ENCODE peak calls at places on chromosome 5, in nine cellular contexts. One of them, this sample, is unnamed.
A peak's percentile ranks its signal among the peaks of the same experiment; 100 is the strongest.

GRCh38 chr5:91224459-91224858 is 158.7 kb downstream of the ARRDC3 start:
- DNase-seq in DMS79 treated with DMSO at 0.1 percent for 48 hours: no peak
- DNase-seq in erythroblast: no peak
- DNase-seq in ovary: no peak
- DNase-seq in stimulated activated naive CD8-positive, alpha-beta T cell treated with anti-CD3 and anti-CD28 coated beads, Interleukin-15, amount 100 ng/mL, for 72 hours: no peak
- DNase-seq in B cell: no peak
- DNase-seq in activated T-cell treated with anti-CD3 and anti-CD28 coated beads, Interleukin-2, amount 50 U/mL, for 72 hours: no peak
- DNase-seq in NCI-H1694: no peak
- DNase-seq in ureter: no peak
- DNase-seq in this sample: no peak

GRCh38 chr5:56329652-56330051 is 96.5 kb upstream of the ANKRD55 start:
- DNase-seq in DMS79 treated with DMSO at 0.1 percent for 48 hours: no peak
- DNase-seq in erythroblast: no peak
- DNase-seq in ovary: no peak
- DNase-seq in stimulated activated naive CD8-positive, alpha-beta T cell treated with anti-CD3 and anti-CD28 coated beads, Interleukin-15, amount 100 ng/mL, for 72 hours: no peak
- DNase-seq in B cell: no peak
- DNase-seq in activated T-cell treated with anti-CD3 and anti-CD28 coated beads, Interleukin-2, amount 50 U/mL, for 72 hours: no peak
- DNase-seq in NCI-H1694: no peak
- DNase-seq in ureter: no peak
- DNase-seq in this sample: no peak

GRCh38 chr5:37214550-37214949 is 34.6 kb downstream of the CPLANE1 start:
- DNase-seq in DMS79 treated with DMSO at 0.1 percent for 48 hours: no peak
- DNase-seq in erythroblast: no peak
- DNase-seq in ovary: no peak
- DNase-seq in stimulated activated naive CD8-positive, alpha-beta T cell treated with anti-CD3 and anti-CD28 coated beads, Interleukin-15, amount 100 ng/mL, for 72 hours: no peak
- DNase-seq in B cell: no peak
- DNase-seq in activated T-cell treated with anti-CD3 and anti-CD28 coated beads, Interleukin-2, amount 50 U/mL, for 72 hours: no peak
- DNase-seq in NCI-H1694: no peak
- DNase-seq in ureter: no peak
- DNase-seq in this sample: no peak

GRCh38 chr5:146340260-146341081 is 1.8 kb downstream of the POU4F3 start:
- DNase-seq in DMS79 treated with DMSO at 0.1 percent for 48 hours: no peak
- DNase-seq in erythroblast: peak; percentile 66
- DNase-seq in ovary: peak; percentile 12
- DNase-seq in stimulated activated naive CD8-positive, alpha-beta T cell treated with anti-CD3 and anti-CD28 coated beads, Interleukin-15, amount 100 ng/mL, for 72 hours: peak; percentile 26
- DNase-seq in B cell: no peak
- DNase-seq in activated T-cell treated with anti-CD3 and anti-CD28 coated beads, Interleukin-2, amount 50 U/mL, for 72 hours: peak; percentile 47
- DNase-seq in NCI-H1694: no peak
- DNase-seq in ureter: no peak
- DNase-seq in this sample: peak; percentile 48

GRCh38 chr5:74056789-74057164 is 430.8 kb downstream of the ARHGEF28 start:
- DNase-seq in DMS79 treated with DMSO at 0.1 percent for 48 hours: no peak
- DNase-seq in erythroblast: no peak
- DNase-seq in ovary: no peak
- DNase-seq in stimulated activated naive CD8-positive, alpha-beta T cell treated with anti-CD3 and anti-CD28 coated beads, Interleukin-15, amount 100 ng/mL, for 72 hours: no peak
- DNase-seq in B cell: no peak
- DNase-seq in activated T-cell treated with anti-CD3 and anti-CD28 coated beads, Interleukin-2, amount 50 U/mL, for 72 hours: no peak
- DNase-seq in NCI-H1694: no peak
- DNase-seq in ureter: no peak
- DNase-seq in this sample: no peak

GRCh38 chr5:59769041-59769360 is 124.5 kb downstream of the PDE4D start:
- DNase-seq in DMS79 treated with DMSO at 0.1 percent for 48 hours: no peak
- DNase-seq in erythroblast: no peak
- DNase-seq in ovary: no peak
- DNase-seq in stimulated activated naive CD8-positive, alpha-beta T cell treated with anti-CD3 and anti-CD28 coated beads, Interleukin-15, amount 100 ng/mL, for 72 hours: no peak
- DNase-seq in B cell: no peak
- DNase-seq in activated T-cell treated with anti-CD3 and anti-CD28 coated beads, Interleukin-2, amount 50 U/mL, for 72 hours: no peak
- DNase-seq in NCI-H1694: no peak
- DNase-seq in ureter: no peak
- DNase-seq in this sample: no peak

GRCh38 chr5:180436936-180437335 is 57.2 kb upstream of the CNOT6 start:
- DNase-seq in DMS79 treated with DMSO at 0.1 percent for 48 hours: no peak
- DNase-seq in erythroblast: no peak
- DNase-seq in ovary: no peak
- DNase-seq in stimulated activated naive CD8-positive, alpha-beta T cell treated with anti-CD3 and anti-CD28 coated beads, Interleukin-15, amount 100 ng/mL, for 72 hours: no peak
- DNase-seq in B cell: no peak
- DNase-seq in activated T-cell treated with anti-CD3 and anti-CD28 coated beads, Interleukin-2, amount 50 U/mL, for 72 hours: no peak
- DNase-seq in NCI-H1694: no peak
- DNase-seq in ureter: no peak
- DNase-seq in this sample: no peak

GRCh38 chr5:54415896-54416640 is 39.4 kb upstream of the HSPB3 start:
- DNase-seq in DMS79 treated with DMSO at 0.1 percent for 48 hours: no peak
- DNase-seq in erythroblast: no peak
- DNase-seq in ovary: no peak
- DNase-seq in stimulated activated naive CD8-positive, alpha-beta T cell treated with anti-CD3 and anti-CD28 coated beads, Interleukin-15, amount 100 ng/mL, for 72 hours: no peak
- DNase-seq in B cell: no peak
- DNase-seq in activated T-cell treated with anti-CD3 and anti-CD28 coated beads, Interleukin-2, amount 50 U/mL, for 72 hours: no peak
- DNase-seq in NCI-H1694: no peak
- DNase-seq in ureter: no peak
- DNase-seq in this sample: no peak

GRCh38 chr5:37751227-37751626 is 88.6 kb downstream of the GDNF start:
- DNase-seq in DMS79 treated with DMSO at 0.1 percent for 48 hours: no peak
- DNase-seq in erythroblast: no peak
- DNase-seq in ovary: no peak
- DNase-seq in stimulated activated naive CD8-positive, alpha-beta T cell treated with anti-CD3 and anti-CD28 coated beads, Interleukin-15, amount 100 ng/mL, for 72 hours: no peak
- DNase-seq in B cell: no peak
- DNase-seq in activated T-cell treated with anti-CD3 and anti-CD28 coated beads, Interleukin-2, amount 50 U/mL, for 72 hours: no peak
- DNase-seq in NCI-H1694: no peak
- DNase-seq in ureter: no peak
- DNase-seq in this sample: no peak

GRCh38 chr5:133421394-133421793 is 190.9 kb downstream of the FSTL4 start:
- DNase-seq in DMS79 treated with DMSO at 0.1 percent for 48 hours: no peak
- DNase-seq in erythroblast: peak; percentile 11
- DNase-seq in ovary: no peak
- DNase-seq in stimulated activated naive CD8-positive, alpha-beta T cell treated with anti-CD3 and anti-CD28 coated beads, Interleukin-15, amount 100 ng/mL, for 72 hours: no peak
- DNase-seq in B cell: no peak
- DNase-seq in activated T-cell treated with anti-CD3 and anti-CD28 coated beads, Interleukin-2, amount 50 U/mL, for 72 hours: peak; percentile 40
- DNase-seq in NCI-H1694: no peak
- DNase-seq in ureter: no peak
- DNase-seq in this sample: no peak

GRCh38 chr5:171427318-171428167 is 8.1 kb downstream of the FGF18 start:
- DNase-seq in DMS79 treated with DMSO at 0.1 percent for 48 hours: no peak
- DNase-seq in erythroblast: no peak
- DNase-seq in ovary: no peak
- DNase-seq in stimulated activated naive CD8-positive, alpha-beta T cell treated with anti-CD3 and anti-CD28 coated beads, Interleukin-15, amount 100 ng/mL, for 72 hours: no peak
- DNase-seq in B cell: no peak
- DNase-seq in activated T-cell treated with anti-CD3 and anti-CD28 coated beads, Interleukin-2, amount 50 U/mL, for 72 hours: no peak
- DNase-seq in NCI-H1694: no peak
- DNase-seq in ureter: peak; percentile 27
- DNase-seq in this sample: no peak

GRCh38 chr5:79025054-79025465 is 40.0 kb upstream of the ARSB start:
- DNase-seq in DMS79 treated with DMSO at 0.1 percent for 48 hours: peak; percentile 55
- DNase-seq in erythroblast: peak; percentile 81
- DNase-seq in ovary: peak; percentile 52
- DNase-seq in stimulated activated naive CD8-positive, alpha-beta T cell treated with anti-CD3 and anti-CD28 coated beads, Interleukin-15, amount 100 ng/mL, for 72 hours: peak; percentile 49
- DNase-seq in B cell: peak; percentile 11
- DNase-seq in activated T-cell treated with anti-CD3 and anti-CD28 coated beads, Interleukin-2, amount 50 U/mL, for 72 hours: peak; percentile 55
- DNase-seq in NCI-H1694: peak; percentile 39
- DNase-seq in ureter: peak; percentile 66
- DNase-seq in this sample: peak; percentile 9

GRCh38 chr5:129379406-129379805 is 80.7 kb upstream of the ADAMTS19 start:
- DNase-seq in DMS79 treated with DMSO at 0.1 percent for 48 hours: no peak
- DNase-seq in erythroblast: no peak
- DNase-seq in ovary: no peak
- DNase-seq in stimulated activated naive CD8-positive, alpha-beta T cell treated with anti-CD3 and anti-CD28 coated beads, Interleukin-15, amount 100 ng/mL, for 72 hours: no peak
- DNase-seq in B cell: no peak
- DNase-seq in activated T-cell treated with anti-CD3 and anti-CD28 coated beads, Interleukin-2, amount 50 U/mL, for 72 hours: no peak
- DNase-seq in NCI-H1694: no peak
- DNase-seq in ureter: no peak
- DNase-seq in this sample: no peak

GRCh38 chr5:180155331-180155881 is 53.6 kb downstream of the RASGEF1C start:
- DNase-seq in DMS79 treated with DMSO at 0.1 percent for 48 hours: no peak
- DNase-seq in erythroblast: no peak
- DNase-seq in ovary: no peak
- DNase-seq in stimulated activated naive CD8-positive, alpha-beta T cell treated with anti-CD3 and anti-CD28 coated beads, Interleukin-15, amount 100 ng/mL, for 72 hours: no peak
- DNase-seq in B cell: peak; percentile 9
- DNase-seq in activated T-cell treated with anti-CD3 and anti-CD28 coated beads, Interleukin-2, amount 50 U/mL, for 72 hours: no peak
- DNase-seq in NCI-H1694: peak; percentile 73
- DNase-seq in ureter: no peak
- DNase-seq in this sample: no peak

GRCh38 chr5:20276061-20276958 is 288.3 kb upstream of the CDH18 start:
- DNase-seq in DMS79 treated with DMSO at 0.1 percent for 48 hours: no peak
- DNase-seq in erythroblast: no peak
- DNase-seq in ovary: no peak
- DNase-seq in stimulated activated naive CD8-positive, alpha-beta T cell treated with anti-CD3 and anti-CD28 coated beads, Interleukin-15, amount 100 ng/mL, for 72 hours: no peak
- DNase-seq in B cell: no peak
- DNase-seq in activated T-cell treated with anti-CD3 and anti-CD28 coated beads, Interleukin-2, amount 50 U/mL, for 72 hours: no peak
- DNase-seq in NCI-H1694: no peak
- DNase-seq in ureter: no peak
- DNase-seq in this sample: no peak

GRCh38 chr5:163338-163620 is 28.0 kb upstream of the LRRC14B start:
- DNase-seq in DMS79 treated with DMSO at 0.1 percent for 48 hours: no peak
- DNase-seq in erythroblast: no peak
- DNase-seq in ovary: no peak
- DNase-seq in stimulated activated naive CD8-positive, alpha-beta T cell treated with anti-CD3 and anti-CD28 coated beads, Interleukin-15, amount 100 ng/mL, for 72 hours: no peak
- DNase-seq in B cell: no peak
- DNase-seq in activated T-cell treated with anti-CD3 and anti-CD28 coated beads, Interleukin-2, amount 50 U/mL, for 72 hours: no peak
- DNase-seq in NCI-H1694: no peak
- DNase-seq in ureter: no peak
- DNase-seq in this sample: no peak

GRCh38 chr5:96997265-96997859 is 61.5 kb downstream of the LNPEP start:
- DNase-seq in DMS79 treated with DMSO at 0.1 percent for 48 hours: peak; percentile 9
- DNase-seq in erythroblast: peak; percentile 66
- DNase-seq in ovary: no peak
- DNase-seq in stimulated activated naive CD8-positive, alpha-beta T cell treated with anti-CD3 and anti-CD28 coated beads, Interleukin-15, amount 100 ng/mL, for 72 hours: no peak
- DNase-seq in B cell: peak; percentile 17
- DNase-seq in activated T-cell treated with anti-CD3 and anti-CD28 coated beads, Interleukin-2, amount 50 U/mL, for 72 hours: peak; percentile 8
- DNase-seq in NCI-H1694: peak; percentile 28
- DNase-seq in ureter: no peak
- DNase-seq in this sample: no peak

GRCh38 chr5:126976520-126977172 is 53.7 kb downstream of the MARCHF3 start:
- DNase-seq in DMS79 treated with DMSO at 0.1 percent for 48 hours: no peak
- DNase-seq in erythroblast: peak; percentile 95
- DNase-seq in ovary: no peak
- DNase-seq in stimulated activated naive CD8-positive, alpha-beta T cell treated with anti-CD3 and anti-CD28 coated beads, Interleukin-15, amount 100 ng/mL, for 72 hours: no peak
- DNase-seq in B cell: no peak
- DNase-seq in activated T-cell treated with anti-CD3 and anti-CD28 coated beads, Interleukin-2, amount 50 U/mL, for 72 hours: no peak
- DNase-seq in NCI-H1694: no peak
- DNase-seq in ureter: no peak
- DNase-seq in this sample: no peak

GRCh38 chr5:141528401-141528984 is 39.6 kb downstream of the PCDHGC5 start:
- DNase-seq in DMS79 treated with DMSO at 0.1 percent for 48 hours: no peak
- DNase-seq in erythroblast: no peak
- DNase-seq in ovary: peak; percentile 52
- DNase-seq in stimulated activated naive CD8-positive, alpha-beta T cell treated with anti-CD3 and anti-CD28 coated beads, Interleukin-15, amount 100 ng/mL, for 72 hours: no peak
- DNase-seq in B cell: no peak
- DNase-seq in activated T-cell treated with anti-CD3 and anti-CD28 coated beads, Interleukin-2, amount 50 U/mL, for 72 hours: no peak
- DNase-seq in NCI-H1694: no peak
- DNase-seq in ureter: no peak
- DNase-seq in this sample: no peak

GRCh38 chr5:180352976-180353225 is 235 bp downstream of the GFPT2 start:
- DNase-seq in DMS79 treated with DMSO at 0.1 percent for 48 hours: no peak
- DNase-seq in erythroblast: no peak
- DNase-seq in ovary: no peak
- DNase-seq in stimulated activated naive CD8-positive, alpha-beta T cell treated with anti-CD3 and anti-CD28 coated beads, Interleukin-15, amount 100 ng/mL, for 72 hours: no peak
- DNase-seq in B cell: peak; percentile 60
- DNase-seq in activated T-cell treated with anti-CD3 and anti-CD28 coated beads, Interleukin-2, amount 50 U/mL, for 72 hours: peak; percentile 5
- DNase-seq in NCI-H1694: no peak
- DNase-seq in ureter: no peak
- DNase-seq in this sample: no peak

GRCh38 chr5:150670961-150671337 is 9.9 kb downstream of the MYOZ3 start:
- DNase-seq in DMS79 treated with DMSO at 0.1 percent for 48 hours: no peak
- DNase-seq in erythroblast: no peak
- DNase-seq in ovary: no peak
- DNase-seq in stimulated activated naive CD8-positive, alpha-beta T cell treated with anti-CD3 and anti-CD28 coated beads, Interleukin-15, amount 100 ng/mL, for 72 hours: no peak
- DNase-seq in B cell: no peak
- DNase-seq in activated T-cell treated with anti-CD3 and anti-CD28 coated beads, Interleukin-2, amount 50 U/mL, for 72 hours: no peak
- DNase-seq in NCI-H1694: no peak
- DNase-seq in ureter: peak; percentile 27
- DNase-seq in this sample: no peak

GRCh38 chr5:172929371-172929838 is 29.8 kb upstream of the RPL26L1 start:
- DNase-seq in DMS79 treated with DMSO at 0.1 percent for 48 hours: no peak
- DNase-seq in erythroblast: no peak
- DNase-seq in ovary: no peak
- DNase-seq in stimulated activated naive CD8-positive, alpha-beta T cell treated with anti-CD3 and anti-CD28 coated beads, Interleukin-15, amount 100 ng/mL, for 72 hours: no peak
- DNase-seq in B cell: no peak
- DNase-seq in activated T-cell treated with anti-CD3 and anti-CD28 coated beads, Interleukin-2, amount 50 U/mL, for 72 hours: no peak
- DNase-seq in NCI-H1694: no peak
- DNase-seq in ureter: no peak
- DNase-seq in this sample: no peak

GRCh38 chr5:9421823-9422354 is 124.0 kb downstream of the SEMA5A start:
- DNase-seq in DMS79 treated with DMSO at 0.1 percent for 48 hours: no peak
- DNase-seq in erythroblast: no peak
- DNase-seq in ovary: no peak
- DNase-seq in stimulated activated naive CD8-positive, alpha-beta T cell treated with anti-CD3 and anti-CD28 coated beads, Interleukin-15, amount 100 ng/mL, for 72 hours: no peak
- DNase-seq in B cell: no peak
- DNase-seq in activated T-cell treated with anti-CD3 and anti-CD28 coated beads, Interleukin-2, amount 50 U/mL, for 72 hours: no peak
- DNase-seq in NCI-H1694: no peak
- DNase-seq in ureter: no peak
- DNase-seq in this sample: no peak

GRCh38 chr5:87888139-87888538 is 380.5 kb downstream of the TMEM161B start:
- DNase-seq in DMS79 treated with DMSO at 0.1 percent for 48 hours: no peak
- DNase-seq in erythroblast: no peak
- DNase-seq in ovary: no peak
- DNase-seq in stimulated activated naive CD8-positive, alpha-beta T cell treated with anti-CD3 and anti-CD28 coated beads, Interleukin-15, amount 100 ng/mL, for 72 hours: no peak
- DNase-seq in B cell: no peak
- DNase-seq in activated T-cell treated with anti-CD3 and anti-CD28 coated beads, Interleukin-2, amount 50 U/mL, for 72 hours: no peak
- DNase-seq in NCI-H1694: no peak
- DNase-seq in ureter: no peak
- DNase-seq in this sample: no peak

GRCh38 chr5:109704255-109704952 is 14.7 kb downstream of the MAN2A1 start:
- DNase-seq in DMS79 treated with DMSO at 0.1 percent for 48 hours: no peak
- DNase-seq in erythroblast: peak; percentile 56
- DNase-seq in ovary: no peak
- DNase-seq in stimulated activated naive CD8-positive, alpha-beta T cell treated with anti-CD3 and anti-CD28 coated beads, Interleukin-15, amount 100 ng/mL, for 72 hours: no peak
- DNase-seq in B cell: no peak
- DNase-seq in activated T-cell treated with anti-CD3 and anti-CD28 coated beads, Interleukin-2, amount 50 U/mL, for 72 hours: no peak
- DNase-seq in NCI-H1694: no peak
- DNase-seq in ureter: no peak
- DNase-seq in this sample: no peak

GRCh38 chr5:68130253-68130652 is 85.3 kb upstream of the PIK3R1 start:
- DNase-seq in DMS79 treated with DMSO at 0.1 percent for 48 hours: no peak
- DNase-seq in erythroblast: no peak
- DNase-seq in ovary: no peak
- DNase-seq in stimulated activated naive CD8-positive, alpha-beta T cell treated with anti-CD3 and anti-CD28 coated beads, Interleukin-15, amount 100 ng/mL, for 72 hours: no peak
- DNase-seq in B cell: no peak
- DNase-seq in activated T-cell treated with anti-CD3 and anti-CD28 coated beads, Interleukin-2, amount 50 U/mL, for 72 hours: no peak
- DNase-seq in NCI-H1694: no peak
- DNase-seq in ureter: no peak
- DNase-seq in this sample: no peak

GRCh38 chr5:29518176-29518575 is 1675.3 kb upstream of the CDH6 start:
- DNase-seq in DMS79 treated with DMSO at 0.1 percent for 48 hours: no peak
- DNase-seq in erythroblast: no peak
- DNase-seq in ovary: no peak
- DNase-seq in stimulated activated naive CD8-positive, alpha-beta T cell treated with anti-CD3 and anti-CD28 coated beads, Interleukin-15, amount 100 ng/mL, for 72 hours: no peak
- DNase-seq in B cell: no peak
- DNase-seq in activated T-cell treated with anti-CD3 and anti-CD28 coated beads, Interleukin-2, amount 50 U/mL, for 72 hours: no peak
- DNase-seq in NCI-H1694: no peak
- DNase-seq in ureter: no peak
- DNase-seq in this sample: no peak

GRCh38 chr5:133330956-133331355 is 279.1 kb downstream of the HSPA4 start:
- DNase-seq in DMS79 treated with DMSO at 0.1 percent for 48 hours: no peak
- DNase-seq in erythroblast: no peak
- DNase-seq in ovary: no peak
- DNase-seq in stimulated activated naive CD8-positive, alpha-beta T cell treated with anti-CD3 and anti-CD28 coated beads, Interleukin-15, amount 100 ng/mL, for 72 hours: no peak
- DNase-seq in B cell: no peak
- DNase-seq in activated T-cell treated with anti-CD3 and anti-CD28 coated beads, Interleukin-2, amount 50 U/mL, for 72 hours: no peak
- DNase-seq in NCI-H1694: no peak
- DNase-seq in ureter: no peak
- DNase-seq in this sample: no peak

GRCh38 chr5:131277875-131278795 is 14.3 kb downstream of the CDC42SE2 start:
- DNase-seq in DMS79 treated with DMSO at 0.1 percent for 48 hours: no peak
- DNase-seq in erythroblast: peak; percentile 49
- DNase-seq in ovary: no peak
- DNase-seq in stimulated activated naive CD8-positive, alpha-beta T cell treated with anti-CD3 and anti-CD28 coated beads, Interleukin-15, amount 100 ng/mL, for 72 hours: no peak
- DNase-seq in B cell: no peak
- DNase-seq in activated T-cell treated with anti-CD3 and anti-CD28 coated beads, Interleukin-2, amount 50 U/mL, for 72 hours: no peak
- DNase-seq in NCI-H1694: no peak
- DNase-seq in ureter: no peak
- DNase-seq in this sample: no peak

GRCh38 chr5:115333164-115333563 is 36.7 kb upstream of the CCDC112 start:
- DNase-seq in DMS79 treated with DMSO at 0.1 percent for 48 hours: no peak
- DNase-seq in erythroblast: no peak
- DNase-seq in ovary: no peak
- DNase-seq in stimulated activated naive CD8-positive, alpha-beta T cell treated with anti-CD3 and anti-CD28 coated beads, Interleukin-15, amount 100 ng/mL, for 72 hours: peak; percentile 31
- DNase-seq in B cell: no peak
- DNase-seq in activated T-cell treated with anti-CD3 and anti-CD28 coated beads, Interleukin-2, amount 50 U/mL, for 72 hours: peak; percentile 25
- DNase-seq in NCI-H1694: no peak
- DNase-seq in ureter: no peak
- DNase-seq in this sample: no peak

GRCh38 chr5:37786855-37787254 is 53.0 kb downstream of the GDNF start:
- DNase-seq in DMS79 treated with DMSO at 0.1 percent for 48 hours: no peak
- DNase-seq in erythroblast: no peak
- DNase-seq in ovary: no peak
- DNase-seq in stimulated activated naive CD8-positive, alpha-beta T cell treated with anti-CD3 and anti-CD28 coated beads, Interleukin-15, amount 100 ng/mL, for 72 hours: no peak
- DNase-seq in B cell: no peak
- DNase-seq in activated T-cell treated with anti-CD3 and anti-CD28 coated beads, Interleukin-2, amount 50 U/mL, for 72 hours: no peak
- DNase-seq in NCI-H1694: no peak
- DNase-seq in ureter: no peak
- DNase-seq in this sample: no peak